ENCODE peak calls at places on chromosomes 13 and 19, in ten cellular contexts. One of them, this sample, is unnamed.
A peak's percentile ranks its signal among the peaks of the same experiment; 100 is the strongest.

GRCh38 chr19:49555600-49556411 is 24.6 kb downstream of the NOSIP start:
- DNase-seq in natural killer cell: no peak
- DNase-seq in GM12865: peak; percentile 40
- DNase-seq in activated T-helper 2 cell treated with anti-CD3 and anti-CD28 coated beads, Interferon-gamma antibody, Interleukin-2, Interleukin-4, amounts not matched to agents 10 μg/mL and 5 μg/mL and 100 μg/mL, durations not matched to agents 14 hours and 24 hours and 36 hours: peak; percentile 73
- DNase-seq in mesenteric fat pad: no peak
- DNase-seq in cardiac fibroblast: peak; percentile 43
- DNase-seq in HT1080: no peak
- DNase-seq in brain microvascular endothelial cell: no peak
- DNase-seq in omental fat pad: no peak
- DNase-seq in transverse colon: peak; percentile 84
- DNase-seq in this sample: no peak

GRCh38 chr13:90709329-90709728 is 638.2 kb upstream of the MIR17HG start:
- DNase-seq in natural killer cell: no peak
- DNase-seq in GM12865: no peak
- DNase-seq in activated T-helper 2 cell treated with anti-CD3 and anti-CD28 coated beads, Interferon-gamma antibody, Interleukin-2, Interleukin-4, amounts not matched to agents 10 μg/mL and 5 μg/mL and 100 μg/mL, durations not matched to agents 14 hours and 24 hours and 36 hours: no peak
- DNase-seq in mesenteric fat pad: no peak
- DNase-seq in cardiac fibroblast: no peak
- DNase-seq in HT1080: no peak
- DNase-seq in brain microvascular endothelial cell: no peak
- DNase-seq in omental fat pad: no peak
- DNase-seq in transverse colon: no peak
- DNase-seq in this sample: no peak

GRCh38 chr19:44904426-44904994 is 1.1 kb upstream of the APOE start:
- DNase-seq in natural killer cell: no peak
- DNase-seq in GM12865: peak; percentile 25
- DNase-seq in activated T-helper 2 cell treated with anti-CD3 and anti-CD28 coated beads, Interferon-gamma antibody, Interleukin-2, Interleukin-4, amounts not matched to agents 10 μg/mL and 5 μg/mL and 100 μg/mL, durations not matched to agents 14 hours and 24 hours and 36 hours: no peak
- DNase-seq in mesenteric fat pad: no peak
- DNase-seq in cardiac fibroblast: no peak
- DNase-seq in HT1080: no peak
- DNase-seq in brain microvascular endothelial cell: no peak
- DNase-seq in omental fat pad: no peak
- DNase-seq in transverse colon: no peak
- DNase-seq in this sample: no peak

GRCh38 chr13:26964278-26965057 is 203.9 kb upstream of the GPR12 start:
- DNase-seq in natural killer cell: no peak
- DNase-seq in GM12865: no peak
- DNase-seq in activated T-helper 2 cell treated with anti-CD3 and anti-CD28 coated beads, Interferon-gamma antibody, Interleukin-2, Interleukin-4, amounts not matched to agents 10 μg/mL and 5 μg/mL and 100 μg/mL, durations not matched to agents 14 hours and 24 hours and 36 hours: no peak
- DNase-seq in mesenteric fat pad: no peak
- DNase-seq in cardiac fibroblast: peak; percentile 55
- DNase-seq in HT1080: peak; percentile 68
- DNase-seq in brain microvascular endothelial cell: peak; percentile 70
- DNase-seq in omental fat pad: no peak
- DNase-seq in transverse colon: no peak
- DNase-seq in this sample: peak; percentile 49

GRCh38 chr19:22600690-22601648 is 33.2 kb upstream of the ZNF492 start:
- DNase-seq in natural killer cell: no peak
- DNase-seq in GM12865: no peak
- DNase-seq in activated T-helper 2 cell treated with anti-CD3 and anti-CD28 coated beads, Interferon-gamma antibody, Interleukin-2, Interleukin-4, amounts not matched to agents 10 μg/mL and 5 μg/mL and 100 μg/mL, durations not matched to agents 14 hours and 24 hours and 36 hours: no peak
- DNase-seq in mesenteric fat pad: no peak
- DNase-seq in cardiac fibroblast: no peak
- DNase-seq in HT1080: no peak
- DNase-seq in brain microvascular endothelial cell: no peak
- DNase-seq in omental fat pad: no peak
- DNase-seq in transverse colon: no peak
- DNase-seq in this sample: no peak

GRCh38 chr19:31319465-31319864 is 29.8 kb downstream of the TSHZ3 start:
- DNase-seq in natural killer cell: no peak
- DNase-seq in GM12865: no peak
- DNase-seq in activated T-helper 2 cell treated with anti-CD3 and anti-CD28 coated beads, Interferon-gamma antibody, Interleukin-2, Interleukin-4, amounts not matched to agents 10 μg/mL and 5 μg/mL and 100 μg/mL, durations not matched to agents 14 hours and 24 hours and 36 hours: no peak
- DNase-seq in mesenteric fat pad: no peak
- DNase-seq in cardiac fibroblast: no peak
- DNase-seq in HT1080: no peak
- DNase-seq in brain microvascular endothelial cell: no peak
- DNase-seq in omental fat pad: no peak
- DNase-seq in transverse colon: no peak
- DNase-seq in this sample: no peak

GRCh38 chr19:33631628-33631995 is 9.9 kb downstream of the CHST8 start:
- DNase-seq in natural killer cell: no peak
- DNase-seq in GM12865: no peak
- DNase-seq in activated T-helper 2 cell treated with anti-CD3 and anti-CD28 coated beads, Interferon-gamma antibody, Interleukin-2, Interleukin-4, amounts not matched to agents 10 μg/mL and 5 μg/mL and 100 μg/mL, durations not matched to agents 14 hours and 24 hours and 36 hours: no peak
- DNase-seq in mesenteric fat pad: peak; percentile 20
- DNase-seq in cardiac fibroblast: no peak
- DNase-seq in HT1080: no peak
- DNase-seq in brain microvascular endothelial cell: no peak
- DNase-seq in omental fat pad: no peak
- DNase-seq in transverse colon: no peak
- DNase-seq in this sample: no peak

GRCh38 chr19:2469102-2469914 is 6.6 kb upstream of the GADD45B start:
- DNase-seq in natural killer cell: no peak
- DNase-seq in GM12865: peak; percentile 87
- DNase-seq in activated T-helper 2 cell treated with anti-CD3 and anti-CD28 coated beads, Interferon-gamma antibody, Interleukin-2, Interleukin-4, amounts not matched to agents 10 μg/mL and 5 μg/mL and 100 μg/mL, durations not matched to agents 14 hours and 24 hours and 36 hours: no peak
- DNase-seq in mesenteric fat pad: no peak
- DNase-seq in cardiac fibroblast: peak; percentile 97
- DNase-seq in HT1080: peak; percentile 91
- DNase-seq in brain microvascular endothelial cell: peak; percentile 82
- DNase-seq in omental fat pad: no peak
- DNase-seq in transverse colon: no peak
- DNase-seq in this sample: peak; percentile 75

This sample was measured in RPMI7951.